ENCODE peak calls at places on chromosomes 12 and 14, in ten cellular contexts. One of them, this sample, is unnamed. For H4K20me1, the result is how much of the 10 kb centered on the place peaks cover.

GRCh38 chr14:35339761-35340406 is 47.7 kb downstream of the PSMA6 start:
- DNase-seq in endothelial cell of umbilical vein: no peak
- DNase-seq in GM23338: no peak
- DNase-seq in GM23248: no peak
- DNase-seq in astrocyte: no peak
- DNase-seq in keratinocyte: no peak
- DNase-seq in fibroblast of lung: no peak
- DNase-seq in HCT116: no peak
- DNase-seq in IMR-90: no peak
- DNase-seq in mammary epithelial cell: no peak
- DNase-seq in this sample: peak

GRCh38 chr12:105738036-105738435 is 400.7 kb downstream of the NUAK1 start:
- DNase-seq in keratinocyte: no peak
- DNase-seq in mammary epithelial cell: no peak
- DNase-seq in endothelial cell of umbilical vein: peak
- DNase-seq in IMR-90: peak
- DNase-seq in fibroblast of lung: peak
- DNase-seq in GM23338: no peak
- DNase-seq in HCT116: no peak
- DNase-seq in astrocyte: peak
- DNase-seq in GM23248: no peak
- DNase-seq in this sample: no peak

GRCh38 chr12:102634216-102634615 is 153.9 kb upstream of the IGF1 start:
- DNase-seq in GM23248: peak
- DNase-seq in mammary epithelial cell: no peak
- DNase-seq in keratinocyte: no peak
- DNase-seq in HCT116: no peak
- DNase-seq in fibroblast of lung: peak
- DNase-seq in endothelial cell of umbilical vein: no peak
- DNase-seq in IMR-90: peak
- DNase-seq in GM23338: no peak
- DNase-seq in astrocyte: peak
- DNase-seq in this sample: no peak

GRCh38 chr12:122333142-122334087 is 67.1 kb upstream of the VPS33A start:
- DNase-seq in GM23248: peak
- DNase-seq in GM23338: no peak
- DNase-seq in keratinocyte: no peak
- DNase-seq in HCT116: no peak
- DNase-seq in IMR-90: no peak
- DNase-seq in mammary epithelial cell: no peak
- DNase-seq in endothelial cell of umbilical vein: no peak
- DNase-seq in astrocyte: no peak
- DNase-seq in fibroblast of lung: peak
- DNase-seq in this sample: no peak

GRCh38 chr14:77791225-77791600 is 8.7 kb upstream of the ADCK1 start:
- DNase-seq in fibroblast of lung: no peak
- DNase-seq in HCT116: no peak
- DNase-seq in IMR-90: no peak
- DNase-seq in mammary epithelial cell: no peak
- DNase-seq in astrocyte: no peak
- DNase-seq in GM23248: no peak
- DNase-seq in endothelial cell of umbilical vein: no peak
- DNase-seq in keratinocyte: no peak
- DNase-seq in GM23338: no peak
- DNase-seq in this sample: no peak

GRCh38 chr12:49979061-49979586 is 6.4 kb downstream of the AQP6 start:
- DNase-seq in mammary epithelial cell: no peak
- DNase-seq in keratinocyte: no peak
- DNase-seq in GM23248: no peak
- DNase-seq in IMR-90: no peak
- DNase-seq in fibroblast of lung: no peak
- DNase-seq in endothelial cell of umbilical vein: no peak
- DNase-seq in HCT116: no peak
- DNase-seq in astrocyte: no peak
- DNase-seq in GM23338: no peak
- DNase-seq in this sample: no peak

GRCh38 chr12:51855586-51856428 is 7.3 kb upstream of the FIGNL2 start:
- DNase-seq in IMR-90: peak
- DNase-seq in GM23248: peak
- DNase-seq in fibroblast of lung: no peak
- DNase-seq in keratinocyte: no peak
- DNase-seq in GM23338: peak
- DNase-seq in endothelial cell of umbilical vein: peak
- DNase-seq in astrocyte: peak
- DNase-seq in HCT116: no peak
- DNase-seq in mammary epithelial cell: no peak
- DNase-seq in this sample: no peak

GRCh38 chr12:12467701-12468218 is 94.9 kb downstream of the DUSP16 start:
- DNase-seq in HCT116: no peak
- DNase-seq in IMR-90: peak
- DNase-seq in GM23248: no peak
- DNase-seq in astrocyte: peak
- DNase-seq in endothelial cell of umbilical vein: no peak
- DNase-seq in fibroblast of lung: peak
- DNase-seq in GM23338: no peak
- DNase-seq in keratinocyte: no peak
- DNase-seq in mammary epithelial cell: no peak
- DNase-seq in this sample: no peak

GRCh38 chr12:694734-695503 is 31.7 kb upstream of the NINJ2 start:
- DNase-seq in IMR-90: no peak
- DNase-seq in keratinocyte: no peak
- DNase-seq in endothelial cell of umbilical vein: no peak
- DNase-seq in HCT116: no peak
- DNase-seq in GM23338: no peak
- DNase-seq in GM23248: no peak
- DNase-seq in astrocyte: no peak
- DNase-seq in mammary epithelial cell: no peak
- DNase-seq in fibroblast of lung: peak
- DNase-seq in this sample: no peak

GRCh38 chr12:67069451-67070306 is 199.5 kb upstream of the CAND1 start:
- DNase-seq in mammary epithelial cell: peak
- DNase-seq in endothelial cell of umbilical vein: no peak
- DNase-seq in IMR-90: no peak
- DNase-seq in astrocyte: no peak
- DNase-seq in keratinocyte: no peak
- DNase-seq in GM23248: peak
- DNase-seq in GM23338: peak
- DNase-seq in fibroblast of lung: no peak
- DNase-seq in HCT116: no peak
- DNase-seq in this sample: peak

GRCh38 chr12:104722541-104723534 is 235.3 kb downstream of the SLC41A2 start:
- DNase-seq in mammary epithelial cell: no peak
- DNase-seq in GM23248: no peak
- DNase-seq in keratinocyte: no peak
- DNase-seq in endothelial cell of umbilical vein: peak
- DNase-seq in IMR-90: no peak
- DNase-seq in HCT116: no peak
- DNase-seq in astrocyte: no peak
- DNase-seq in fibroblast of lung: no peak
- DNase-seq in GM23338: peak
- DNase-seq in this sample: peak

GRCh38 chr12:104724992-104725585 is 233.0 kb downstream of the SLC41A2 start:
- DNase-seq in fibroblast of lung: no peak
- DNase-seq in endothelial cell of umbilical vein: no peak
- DNase-seq in astrocyte: no peak
- DNase-seq in keratinocyte: no peak
- DNase-seq in GM23338: no peak
- DNase-seq in GM23248: no peak
- DNase-seq in IMR-90: no peak
- DNase-seq in mammary epithelial cell: no peak
- DNase-seq in HCT116: no peak
- DNase-seq in this sample: no peak

GRCh38 chr12:104721944-104722343 is 236.1 kb downstream of the SLC41A2 start:
- DNase-seq in astrocyte: no peak
- DNase-seq in HCT116: no peak
- DNase-seq in GM23338: no peak
- DNase-seq in mammary epithelial cell: no peak
- DNase-seq in fibroblast of lung: no peak
- DNase-seq in IMR-90: no peak
- DNase-seq in endothelial cell of umbilical vein: no peak
- DNase-seq in GM23248: no peak
- DNase-seq in keratinocyte: no peak
- DNase-seq in this sample: no peak

GRCh38 chr12:104725610-104726009 is 232.5 kb downstream of the SLC41A2 start:
- DNase-seq in GM23248: no peak
- DNase-seq in astrocyte: no peak
- DNase-seq in keratinocyte: no peak
- DNase-seq in IMR-90: no peak
- DNase-seq in endothelial cell of umbilical vein: no peak
- DNase-seq in mammary epithelial cell: no peak
- DNase-seq in fibroblast of lung: no peak
- DNase-seq in GM23338: no peak
- DNase-seq in HCT116: no peak
- DNase-seq in this sample: no peak

GRCh38 chr12:104723895-104724294 is 234.2 kb downstream of the SLC41A2 start:
- DNase-seq in astrocyte: no peak
- DNase-seq in HCT116: no peak
- DNase-seq in fibroblast of lung: no peak
- DNase-seq in mammary epithelial cell: no peak
- DNase-seq in endothelial cell of umbilical vein: no peak
- DNase-seq in keratinocyte: no peak
- DNase-seq in GM23248: no peak
- DNase-seq in IMR-90: no peak
- DNase-seq in GM23338: no peak
- DNase-seq in this sample: no peak
- H3K4me3 ChIP-seq in astrocyte: no peak
- H3K4me3 ChIP-seq in HCT116: no peak
- H3K4me3 ChIP-seq in fibroblast of lung: no peak
- H3K4me3 ChIP-seq in mammary epithelial cell: no peak
- H3K4me3 ChIP-seq in endothelial cell of umbilical vein: no peak
- H3K4me3 ChIP-seq in keratinocyte: no peak
- H3K4me3 ChIP-seq in GM23248: no peak
- H3K4me3 ChIP-seq in IMR-90: no peak
- H3K4me3 ChIP-seq in GM23338: no peak
- H3K4me3 ChIP-seq in this sample: no peak

DNA sequence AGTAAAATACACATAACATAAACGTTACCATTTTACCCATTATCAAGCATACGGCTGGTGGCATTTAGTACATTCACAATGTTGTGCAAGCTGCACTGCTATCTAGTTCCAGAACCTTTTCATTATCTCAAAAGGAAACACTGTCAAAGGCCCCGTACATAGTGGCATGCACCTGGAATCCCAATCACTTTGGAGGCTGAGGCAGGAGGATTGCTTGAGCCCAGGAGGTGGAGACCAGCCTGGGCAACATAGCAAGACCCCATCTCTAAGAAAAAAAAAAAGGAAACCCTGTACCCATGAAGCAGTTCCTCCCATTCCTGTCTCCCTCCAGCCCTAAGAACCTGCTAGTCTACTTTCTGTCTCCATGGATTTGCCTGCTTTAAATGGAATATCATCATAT is 7.4 kb upstream of the HVCN1 start:
- DNase-seq in GM23248: no peak
- DNase-seq in GM23338: no peak
- DNase-seq in keratinocyte: no peak
- DNase-seq in IMR-90: no peak
- DNase-seq in fibroblast of lung: no peak
- DNase-seq in HCT116: no peak
- DNase-seq in endothelial cell of umbilical vein: no peak
- DNase-seq in mammary epithelial cell: no peak
- DNase-seq in astrocyte: no peak
- DNase-seq in this sample: no peak
- H3K4me2 ChIP-seq in GM23248: no peak
- H3K4me2 ChIP-seq in GM23338: no peak
- H3K4me2 ChIP-seq in keratinocyte: no peak
- H3K4me2 ChIP-seq in IMR-90: no peak
- H3K4me2 ChIP-seq in fibroblast of lung: no peak
- H3K4me2 ChIP-seq in HCT116: no peak
- H3K4me2 ChIP-seq in endothelial cell of umbilical vein: no peak
- H3K4me2 ChIP-seq in mammary epithelial cell: no peak
- H3K4me2 ChIP-seq in astrocyte: no peak
- H3K4me2 ChIP-seq in this sample: no peak

GRCh38 chr12:123991402-123991951 is 18.5 kb downstream of the ZNF664 start:
- DNase-seq in mammary epithelial cell: peak
- DNase-seq in GM23248: peak
- DNase-seq in keratinocyte: no peak
- DNase-seq in fibroblast of lung: no peak
- DNase-seq in IMR-90: no peak
- DNase-seq in astrocyte: peak
- DNase-seq in endothelial cell of umbilical vein: no peak
- DNase-seq in HCT116: no peak
- DNase-seq in GM23338: no peak
- DNase-seq in this sample: no peak

GRCh38 chr12:123989168-123989567 is 16.2 kb downstream of the ZNF664 start:
- DNase-seq in fibroblast of lung: no peak
- DNase-seq in astrocyte: no peak
- DNase-seq in IMR-90: no peak
- DNase-seq in mammary epithelial cell: no peak
- DNase-seq in HCT116: no peak
- DNase-seq in GM23248: no peak
- DNase-seq in GM23338: no peak
- DNase-seq in endothelial cell of umbilical vein: no peak
- DNase-seq in keratinocyte: no peak
- DNase-seq in this sample: no peak

GRCh38 chr12:123992118-123992825 is 19.3 kb downstream of the ZNF664 start:
- DNase-seq in IMR-90: no peak
- DNase-seq in astrocyte: no peak
- DNase-seq in mammary epithelial cell: peak
- DNase-seq in GM23248: no peak
- DNase-seq in endothelial cell of umbilical vein: no peak
- DNase-seq in GM23338: no peak
- DNase-seq in keratinocyte: no peak
- DNase-seq in fibroblast of lung: no peak
- DNase-seq in HCT116: no peak
- DNase-seq in this sample: no peak

GRCh38 chr12:123990512-123990911 is 17.5 kb downstream of the ZNF664 start:
- DNase-seq in IMR-90: peak
- DNase-seq in GM23338: no peak
- DNase-seq in HCT116: no peak
- DNase-seq in fibroblast of lung: no peak
- DNase-seq in endothelial cell of umbilical vein: peak
- DNase-seq in keratinocyte: no peak
- DNase-seq in astrocyte: no peak
- DNase-seq in GM23248: peak
- DNase-seq in mammary epithelial cell: no peak
- DNase-seq in this sample: no peak

GRCh38 chr12:123989753-123990152 is 16.7 kb downstream of the ZNF664 start:
- DNase-seq in IMR-90: no peak
- DNase-seq in keratinocyte: no peak
- DNase-seq in endothelial cell of umbilical vein: no peak
- DNase-seq in GM23248: no peak
- DNase-seq in astrocyte: no peak
- DNase-seq in fibroblast of lung: no peak
- DNase-seq in mammary epithelial cell: no peak
- DNase-seq in HCT116: no peak
- DNase-seq in GM23338: no peak
- DNase-seq in this sample: no peak
- H4K20me1 ChIP-seq in IMR-90: under half
- H4K20me1 ChIP-seq in keratinocyte: under half
- H4K20me1 ChIP-seq in endothelial cell of umbilical vein: under half
- H4K20me1 ChIP-seq in GM23248: under half
- H4K20me1 ChIP-seq in astrocyte: half or more
- H4K20me1 ChIP-seq in fibroblast of lung: under half
- H4K20me1 ChIP-seq in mammary epithelial cell: under half
- H4K20me1 ChIP-seq in HCT116: under half
- H4K20me1 ChIP-seq in GM23338: under half
- H4K20me1 ChIP-seq in this sample: under half

DNA sequence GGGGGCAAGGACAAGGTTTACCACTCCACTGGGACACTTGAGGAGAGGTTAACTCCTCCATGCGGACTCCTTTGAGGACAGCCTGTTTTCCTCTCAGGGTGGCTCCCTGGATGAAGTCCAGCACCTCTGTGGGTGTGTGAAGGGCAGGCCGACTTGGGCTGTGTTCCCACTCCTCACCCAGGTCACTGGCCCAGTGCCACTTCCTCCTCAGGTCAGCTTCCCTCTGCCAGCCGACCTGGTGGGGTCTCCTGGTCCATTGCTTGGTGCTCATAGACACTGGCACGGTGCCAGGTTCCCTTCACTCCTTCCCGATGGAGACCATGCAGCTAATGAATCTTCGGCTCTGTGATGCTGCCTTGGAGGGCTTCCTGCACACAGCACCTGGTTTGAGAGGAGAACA is 146.4 kb upstream of the RTL1 start:
- DNase-seq in GM23338: no peak
- DNase-seq in endothelial cell of umbilical vein: no peak
- DNase-seq in astrocyte: no peak
- DNase-seq in HCT116: no peak
- DNase-seq in mammary epithelial cell: no peak
- DNase-seq in keratinocyte: no peak
- DNase-seq in IMR-90: no peak
- DNase-seq in fibroblast of lung: no peak
- DNase-seq in GM23248: no peak
- DNase-seq in this sample: no peak
- H3K4me3 ChIP-seq in GM23338: no peak
- H3K4me3 ChIP-seq in endothelial cell of umbilical vein: no peak
- H3K4me3 ChIP-seq in astrocyte: no peak
- H3K4me3 ChIP-seq in HCT116: no peak
- H3K4me3 ChIP-seq in mammary epithelial cell: no peak
- H3K4me3 ChIP-seq in keratinocyte: no peak
- H3K4me3 ChIP-seq in IMR-90: no peak
- H3K4me3 ChIP-seq in fibroblast of lung: no peak
- H3K4me3 ChIP-seq in GM23248: no peak
- H3K4me3 ChIP-seq in this sample: no peak